ENCODE peak calls at places on chromosome 6, in four cellular contexts. One of them, this sample, is unnamed.

GRCh38 chr6:31115941-31116560 is 1.5 kb downstream of the PSORS1C1 start:
- DNase-seq in stomach: no peak
- DNase-seq in heart right ventricle: no peak
- DNase-seq in thyroid gland: no peak
- DNase-seq in this sample: no peak

GRCh38 chr6:3176562-3177355 is 19.4 kb upstream of the TUBB2A start:
- DNase-seq in stomach: no peak
- DNase-seq in thyroid gland: no peak
- DNase-seq in heart right ventricle: no peak
- DNase-seq in this sample: peak

GRCh38 chr6:5726976-5727718 is 279.6 kb downstream of the NRN1 start:
- DNase-seq in heart right ventricle: no peak
- DNase-seq in thyroid gland: no peak
- DNase-seq in stomach: no peak
- DNase-seq in this sample: no peak

GRCh38 chr6:72552938-72553337 is 68.9 kb upstream of the KCNQ5 start:
- DNase-seq in heart right ventricle: no peak
- DNase-seq in stomach: no peak
- DNase-seq in thyroid gland: no peak
- DNase-seq in this sample: peak

GRCh38 chr6:141587482-141588266 is 545.1 kb upstream of the GJE1 start:
- DNase-seq in thyroid gland: no peak
- DNase-seq in heart right ventricle: no peak
- DNase-seq in stomach: no peak
- DNase-seq in this sample: peak

GRCh38 chr6:133129556-133129955 is 111.6 kb upstream of the EYA4 start:
- DNase-seq in stomach: no peak
- DNase-seq in heart right ventricle: no peak
- DNase-seq in thyroid gland: no peak
- DNase-seq in this sample: no peak

GRCh38 chr6:33908025-33908424 is 104.2 kb upstream of the MLN start:
- DNase-seq in stomach: no peak
- DNase-seq in thyroid gland: no peak
- DNase-seq in heart right ventricle: no peak
- DNase-seq in this sample: no peak

GRCh38 chr6:148790817-148791216 is 44.0 kb downstream of the UST start:
- DNase-seq in heart right ventricle: no peak
- DNase-seq in thyroid gland: peak
- DNase-seq in stomach: no peak
- DNase-seq in this sample: no peak

GRCh38 chr6:91509039-91509438 is 922.2 kb upstream of the MAP3K7 start:
- DNase-seq in thyroid gland: no peak
- DNase-seq in stomach: no peak
- DNase-seq in heart right ventricle: no peak
- DNase-seq in this sample: no peak

GRCh38 chr6:166849762-166850181 is 106.6 kb downstream of the RNASET2 start:
- DNase-seq in heart right ventricle: no peak
- DNase-seq in stomach: no peak
- DNase-seq in thyroid gland: no peak
- DNase-seq in this sample: no peak

GRCh38 chr6:1626481-1626880 is 16.8 kb downstream of the FOXC1 start:
- DNase-seq in stomach: no peak
- DNase-seq in thyroid gland: no peak
- DNase-seq in heart right ventricle: no peak
- DNase-seq in this sample: no peak
- H3K4me3 ChIP-seq in stomach: no peak
- H3K4me3 ChIP-seq in thyroid gland: no peak
- H3K4me3 ChIP-seq in heart right ventricle: peak
- H3K4me3 ChIP-seq in this sample: no peak

GRCh38 chr6:15501806-15502450 is 160.9 kb downstream of the DTNBP1 start:
- DNase-seq in stomach: no peak
- DNase-seq in thyroid gland: peak
- DNase-seq in heart right ventricle: peak
- DNase-seq in this sample: peak
- TF ChIP-seq CTCF in stomach: no peak
- TF ChIP-seq CTCF in thyroid gland: no peak
- TF ChIP-seq CTCF in heart right ventricle: no peak
- TF ChIP-seq CTCF in this sample: no peak

GRCh38 chr6:10532392-10532791 is 11.2 kb downstream of the GCNT2 start:
- DNase-seq in heart right ventricle: no peak
- DNase-seq in thyroid gland: no peak
- DNase-seq in stomach: no peak
- DNase-seq in this sample: no peak
- H3K4me3 ChIP-seq in heart right ventricle: peak
- H3K4me3 ChIP-seq in thyroid gland: no peak
- H3K4me3 ChIP-seq in stomach: peak
- H3K4me3 ChIP-seq in this sample: no peak

GRCh38 chr6:56771189-56771588 is 128.5 kb upstream of the DST start:
- DNase-seq in thyroid gland: no peak
- DNase-seq in heart right ventricle: no peak
- DNase-seq in stomach: no peak
- DNase-seq in this sample: no peak

GRCh38 chr6:56771929-56772607 is 129.4 kb upstream of the DST start:
- DNase-seq in thyroid gland: no peak
- DNase-seq in stomach: no peak
- DNase-seq in heart right ventricle: no peak
- DNase-seq in this sample: no peak

GRCh38 chr6:56772737-56773184 is 130.1 kb upstream of the DST start:
- DNase-seq in heart right ventricle: peak
- DNase-seq in stomach: no peak
- DNase-seq in thyroid gland: peak
- DNase-seq in this sample: peak

GRCh38 chr6:56770011-56770520 is 127.4 kb upstream of the DST start:
- DNase-seq in thyroid gland: no peak
- DNase-seq in stomach: no peak
- DNase-seq in heart right ventricle: no peak
- DNase-seq in this sample: peak

GRCh38 chr6:56775498-56776166 is 132.9 kb upstream of the DST start:
- DNase-seq in stomach: no peak
- DNase-seq in heart right ventricle: no peak
- DNase-seq in thyroid gland: no peak
- DNase-seq in this sample: no peak
- TF ChIP-seq CTCF in stomach: no peak
- TF ChIP-seq CTCF in heart right ventricle: no peak
- TF ChIP-seq CTCF in thyroid gland: no peak
- TF ChIP-seq CTCF in this sample: no peak

This sample was measured in fibroblast of pulmonary artery.